ENCODE peak calls at places on chromosomes 1 and 21, in five cellular contexts. One of them, this sample, is unnamed.

GRCh38 chr1:3070654-3071506 is 1.9 kb downstream of the PRDM16 start:
- DNase-seq in body of pancreas: peak
- DNase-seq in GM12891: no peak
- DNase-seq in transverse colon: no peak
- DNase-seq in tibial nerve: no peak
- DNase-seq in this sample: no peak

GRCh38 chr1:30645807-30646206 is 77.6 kb downstream of the MATN1 start:
- DNase-seq in tibial nerve: no peak
- DNase-seq in GM12891: no peak
- DNase-seq in transverse colon: no peak
- DNase-seq in body of pancreas: no peak
- DNase-seq in this sample: no peak

GRCh38 chr1:205576805-205577761 is 54.7 kb downstream of the ELK4 start:
- DNase-seq in tibial nerve: no peak
- DNase-seq in body of pancreas: no peak
- DNase-seq in transverse colon: peak
- DNase-seq in GM12891: no peak
- DNase-seq in this sample: no peak

GRCh38 chr1:223076382-223076781 is 66.7 kb downstream of the TLR5 start:
- DNase-seq in body of pancreas: no peak
- DNase-seq in tibial nerve: no peak
- DNase-seq in transverse colon: no peak
- DNase-seq in GM12891: no peak
- DNase-seq in this sample: no peak

GRCh38 chr1:64733576-64734288 is 11.1 kb upstream of the RAVER2 start:
- DNase-seq in transverse colon: no peak
- DNase-seq in tibial nerve: no peak
- DNase-seq in GM12891: no peak
- DNase-seq in body of pancreas: no peak
- DNase-seq in this sample: no peak

GRCh38 chr1:229675396-229675795 is 49.3 kb downstream of the URB2 start:
- DNase-seq in body of pancreas: no peak
- DNase-seq in tibial nerve: no peak
- DNase-seq in GM12891: no peak
- DNase-seq in transverse colon: no peak
- DNase-seq in this sample: no peak

GRCh38 chr1:192053661-192054060 is 104.6 kb upstream of the RGS18 start:
- DNase-seq in transverse colon: no peak
- DNase-seq in body of pancreas: no peak
- DNase-seq in GM12891: no peak
- DNase-seq in tibial nerve: no peak
- DNase-seq in this sample: no peak

GRCh38 chr1:152907686-152908601 is at the start of gene IVL:
- DNase-seq in transverse colon: no peak
- DNase-seq in body of pancreas: no peak
- DNase-seq in GM12891: no peak
- DNase-seq in tibial nerve: no peak
- DNase-seq in this sample: no peak

GRCh38 chr1:179815642-179816041 is 62.0 kb downstream of the TOR1AIP2 start:
- DNase-seq in body of pancreas: no peak
- DNase-seq in transverse colon: no peak
- DNase-seq in GM12891: no peak
- DNase-seq in tibial nerve: no peak
- DNase-seq in this sample: no peak

DNA sequence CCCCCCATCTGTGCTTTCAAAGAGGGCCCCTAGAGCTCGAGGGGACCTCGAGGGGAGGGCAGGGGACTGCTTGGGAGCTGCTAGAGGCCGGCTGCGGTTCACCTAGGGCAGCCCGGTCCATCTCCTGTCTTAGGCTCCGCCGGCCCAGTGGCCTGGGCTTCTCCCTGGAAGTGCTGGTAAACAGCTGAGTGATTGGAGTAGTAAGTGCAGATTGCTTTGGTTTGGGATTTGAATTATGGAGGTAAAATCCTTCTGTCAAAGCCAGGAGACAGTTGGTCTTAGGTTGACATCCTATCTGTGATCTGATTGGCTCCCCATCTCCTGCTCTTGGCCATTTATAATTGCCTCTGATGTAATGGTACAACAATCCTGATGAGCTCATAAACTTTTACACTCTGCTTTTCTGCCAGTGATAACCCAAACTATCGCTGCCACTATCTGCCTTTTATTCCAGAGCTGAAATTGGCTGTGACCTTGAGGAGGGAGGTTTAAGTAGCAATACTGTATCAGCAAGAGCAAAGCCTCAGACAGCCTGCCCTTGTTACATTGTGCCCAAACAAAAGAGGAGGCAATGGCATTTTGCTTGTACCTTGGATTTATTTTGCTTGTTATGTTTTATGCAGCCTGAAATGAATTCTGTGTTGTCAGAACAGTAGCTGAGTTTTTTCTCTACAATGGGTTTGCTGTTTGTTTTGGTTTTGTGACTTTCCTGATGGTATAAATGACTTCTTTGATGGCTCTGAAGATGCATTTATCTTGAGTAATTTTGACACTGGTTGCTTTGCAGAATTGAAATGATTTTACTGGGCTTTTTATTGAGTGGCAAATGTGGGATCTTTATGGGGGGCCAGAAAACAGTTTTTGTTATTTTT is 2.4 kb downstream of the ARID1A start:
- DNase-seq in tibial nerve: peak
- DNase-seq in body of pancreas: peak
- DNase-seq in GM12891: no peak
- DNase-seq in transverse colon: peak
- DNase-seq in this sample: peak
- TF ChIP-seq POLR2A in tibial nerve: peak
- TF ChIP-seq POLR2A in body of pancreas: peak
- TF ChIP-seq POLR2A in GM12891: peak
- TF ChIP-seq POLR2A in transverse colon: peak
- TF ChIP-seq POLR2A in this sample: peak

GRCh38 chr1:35115459-35116383 is 36.5 kb downstream of the ZMYM1 start:
- DNase-seq in body of pancreas: no peak
- DNase-seq in tibial nerve: no peak
- DNase-seq in transverse colon: no peak
- DNase-seq in GM12891: no peak
- DNase-seq in this sample: no peak

GRCh38 chr1:35122311-35122710 is 43.1 kb downstream of the ZMYM1 start:
- DNase-seq in GM12891: no peak
- DNase-seq in tibial nerve: no peak
- DNase-seq in transverse colon: no peak
- DNase-seq in body of pancreas: no peak
- DNase-seq in this sample: no peak

GRCh38 chr1:35120458-35121133 is 41.4 kb downstream of the ZMYM1 start:
- DNase-seq in tibial nerve: no peak
- DNase-seq in transverse colon: peak
- DNase-seq in GM12891: peak
- DNase-seq in body of pancreas: no peak
- DNase-seq in this sample: no peak
- TF ChIP-seq POLR2A in tibial nerve: no peak
- TF ChIP-seq POLR2A in transverse colon: no peak
- TF ChIP-seq POLR2A in GM12891: no peak
- TF ChIP-seq POLR2A in body of pancreas: no peak
- TF ChIP-seq POLR2A in this sample: no peak

GRCh38 chr1:228457396-228458176 is 29.6 kb upstream of the RNF187 start:
- DNase-seq in GM12891: peak
- DNase-seq in body of pancreas: peak
- DNase-seq in transverse colon: peak
- DNase-seq in tibial nerve: peak
- DNase-seq in this sample: peak
- TF ChIP-seq POLR2A in GM12891: peak
- TF ChIP-seq POLR2A in body of pancreas: peak
- TF ChIP-seq POLR2A in transverse colon: peak
- TF ChIP-seq POLR2A in tibial nerve: no peak
- TF ChIP-seq POLR2A in this sample: peak

GRCh38 chr1:23554481-23555224 is 4.6 kb downstream of the ID3 start:
- DNase-seq in tibial nerve: peak
- DNase-seq in transverse colon: peak
- DNase-seq in body of pancreas: peak
- DNase-seq in GM12891: peak
- DNase-seq in this sample: no peak
- TF ChIP-seq POLR2A in tibial nerve: peak
- TF ChIP-seq POLR2A in transverse colon: peak
- TF ChIP-seq POLR2A in body of pancreas: peak
- TF ChIP-seq POLR2A in GM12891: peak
- TF ChIP-seq POLR2A in this sample: no peak

DNA sequence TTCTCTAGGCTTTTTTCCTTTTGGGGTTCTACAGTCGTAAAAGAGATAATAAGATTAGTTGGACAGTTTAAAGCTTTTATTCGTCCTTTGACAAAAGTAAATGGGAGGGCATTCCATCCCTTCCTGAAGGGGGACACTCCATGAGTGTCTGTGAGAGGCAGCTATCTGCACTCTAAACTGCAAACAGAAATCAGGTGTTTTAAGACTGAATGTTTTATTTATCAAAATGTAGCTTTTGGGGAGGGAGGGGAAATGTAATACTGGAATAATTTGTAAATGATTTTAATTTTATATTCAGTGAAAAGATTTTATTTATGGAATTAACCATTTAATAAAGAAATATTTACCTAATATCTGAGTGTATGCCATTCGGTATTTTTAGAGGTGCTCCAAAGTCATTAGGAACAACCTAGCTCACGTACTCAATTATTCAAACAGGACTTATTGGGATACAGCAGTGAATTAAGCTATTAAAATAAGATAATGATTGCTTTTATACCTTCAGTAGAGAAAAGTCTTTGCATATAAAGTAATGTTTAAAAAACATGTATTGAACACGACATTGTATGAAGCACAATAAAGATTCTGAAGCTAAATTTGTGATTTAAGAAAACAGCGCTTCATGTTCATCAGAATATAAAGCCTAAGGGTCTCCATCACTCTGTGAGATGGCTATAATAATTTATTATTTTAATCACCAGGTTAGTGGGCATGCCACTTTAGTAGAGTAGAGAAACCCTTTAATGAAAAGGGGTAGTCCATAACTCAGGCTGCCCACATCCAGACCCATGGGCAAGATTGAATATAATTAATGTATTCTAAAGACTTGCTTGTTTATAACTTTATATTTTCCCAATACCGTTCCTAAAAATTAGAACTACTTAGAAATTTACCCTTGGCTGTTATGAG is 3.0 kb downstream of the CCN1 start:
- DNase-seq in tibial nerve: no peak
- DNase-seq in body of pancreas: no peak
- DNase-seq in GM12891: no peak
- DNase-seq in transverse colon: no peak
- DNase-seq in this sample: no peak
- TF ChIP-seq POLR2A in tibial nerve: no peak
- TF ChIP-seq POLR2A in body of pancreas: no peak
- TF ChIP-seq POLR2A in GM12891: no peak
- TF ChIP-seq POLR2A in transverse colon: no peak
- TF ChIP-seq POLR2A in this sample: no peak

DNA sequence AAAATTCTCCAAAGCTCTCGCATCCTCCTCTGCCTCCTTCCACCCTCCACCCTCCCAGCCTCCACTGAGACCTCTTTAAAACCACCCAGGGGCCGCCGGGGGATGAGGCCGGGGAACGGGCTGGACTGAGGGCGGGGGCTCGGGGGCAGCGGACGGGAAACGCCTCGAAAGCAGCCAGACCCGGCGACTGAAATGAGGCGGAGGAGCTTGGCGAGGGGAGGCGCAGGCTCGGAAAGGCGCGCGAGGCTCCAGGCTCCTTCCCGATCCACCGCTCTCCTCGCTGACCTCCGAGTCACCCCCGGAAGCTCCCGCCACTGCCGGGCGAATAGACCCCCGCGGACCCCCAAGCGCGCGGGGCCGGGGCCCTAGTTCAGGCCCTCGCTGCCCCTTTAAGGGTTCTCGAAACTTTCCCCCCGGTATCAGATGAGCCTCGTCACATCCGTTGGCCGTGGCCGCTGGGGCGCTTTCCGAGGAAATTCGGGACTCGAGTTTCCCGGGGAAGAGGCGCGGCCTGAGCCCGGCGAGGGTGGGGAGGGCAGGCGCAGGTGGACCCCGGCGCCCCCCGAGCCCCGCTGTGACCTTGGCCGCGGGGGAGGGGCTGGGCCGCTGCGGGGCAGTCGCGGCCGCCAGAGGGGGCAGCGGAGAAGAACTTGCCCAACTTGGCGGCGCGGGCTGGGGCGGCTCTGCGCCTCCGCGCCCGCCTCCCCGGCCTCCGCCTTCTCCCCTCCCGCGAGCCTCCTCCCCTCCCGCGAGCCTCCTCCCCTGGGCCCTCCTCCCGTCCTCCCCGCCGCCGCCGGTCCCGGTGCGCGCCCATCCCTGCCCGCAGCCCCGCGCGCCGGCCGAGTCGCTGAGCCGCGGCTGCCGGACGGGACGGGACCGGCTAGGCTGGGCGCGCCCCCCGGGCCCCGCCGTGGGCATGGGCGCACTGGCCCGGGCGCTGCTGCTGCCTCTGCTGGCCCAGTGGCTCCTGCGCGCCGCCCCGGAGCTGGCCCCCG is at the start of gene BACE2:
- DNase-seq in transverse colon: peak
- DNase-seq in body of pancreas: peak
- DNase-seq in GM12891: peak
- DNase-seq in tibial nerve: peak
- DNase-seq in this sample: peak
- TF ChIP-seq POLR2A in transverse colon: peak
- TF ChIP-seq POLR2A in body of pancreas: peak
- TF ChIP-seq POLR2A in GM12891: no peak
- TF ChIP-seq POLR2A in tibial nerve: peak
- TF ChIP-seq POLR2A in this sample: no peak

DNA sequence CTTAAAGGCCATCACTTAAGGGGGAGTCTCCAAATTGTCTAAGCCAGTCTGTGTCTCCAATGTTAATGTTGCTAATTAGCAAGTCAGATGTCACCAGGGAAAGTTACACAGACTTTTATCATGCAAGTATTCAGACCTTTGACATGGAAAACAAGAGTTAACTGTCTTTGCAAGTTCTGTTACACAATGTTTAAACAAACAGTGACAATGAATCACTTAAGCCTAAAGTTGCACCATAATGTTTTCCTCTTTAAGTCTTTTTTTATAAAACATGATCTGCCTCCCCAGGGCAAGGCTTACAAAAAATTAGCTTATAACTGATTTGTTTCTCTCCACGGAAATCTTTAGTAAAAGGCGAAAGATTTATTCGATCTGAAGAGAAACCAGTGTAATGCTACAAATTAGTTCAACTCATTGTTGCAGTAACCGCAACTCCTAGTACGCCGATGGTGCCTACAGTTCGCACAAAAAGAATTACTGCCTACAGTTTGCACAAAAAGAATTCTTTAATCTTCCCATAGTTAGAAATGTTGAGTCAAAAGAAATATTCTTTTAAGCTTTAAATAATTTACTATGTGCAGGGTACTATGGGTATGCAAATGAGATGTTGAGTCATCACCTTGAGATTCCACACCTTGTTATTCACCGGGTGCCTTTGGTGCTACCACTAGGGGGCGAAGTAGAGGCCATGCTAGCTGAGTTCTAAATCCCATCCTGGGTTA is 45.3 kb downstream of the HHAT start:
- DNase-seq in body of pancreas: peak
- DNase-seq in GM12891: peak
- DNase-seq in transverse colon: peak
- DNase-seq in tibial nerve: peak
- DNase-seq in this sample: peak
- TF ChIP-seq POLR2A in body of pancreas: no peak
- TF ChIP-seq POLR2A in GM12891: peak
- TF ChIP-seq POLR2A in transverse colon: no peak
- TF ChIP-seq POLR2A in tibial nerve: no peak
- TF ChIP-seq POLR2A in this sample: peak

DNA sequence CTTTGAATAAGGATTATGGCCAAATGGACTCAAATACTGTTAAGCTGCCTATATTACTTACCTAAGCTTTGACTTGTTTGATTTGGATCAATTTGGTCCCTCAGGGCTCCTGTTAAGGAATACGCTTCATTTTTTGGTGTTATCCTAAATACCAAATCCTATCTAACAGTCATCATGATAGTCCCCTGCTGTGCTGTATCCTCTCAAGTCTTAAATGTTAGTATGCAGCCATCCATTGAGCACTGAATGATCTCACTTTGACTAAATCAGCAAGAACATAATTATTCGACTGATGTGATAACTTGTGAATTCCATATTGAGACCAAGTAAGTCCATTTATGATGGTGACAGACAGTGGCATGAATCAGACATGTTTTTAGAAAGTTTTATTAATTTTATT is 53.1 kb upstream of the ATF3 start:
- DNase-seq in GM12891: no peak
- DNase-seq in body of pancreas: no peak
- DNase-seq in tibial nerve: no peak
- DNase-seq in transverse colon: no peak
- DNase-seq in this sample: no peak
- TF ChIP-seq POLR2A in GM12891: no peak
- TF ChIP-seq POLR2A in body of pancreas: no peak
- TF ChIP-seq POLR2A in tibial nerve: no peak
- TF ChIP-seq POLR2A in transverse colon: no peak
- TF ChIP-seq POLR2A in this sample: no peak

This sample was measured in erythroblast.